ENCODE peak calls at places on chromosomes 16 and 17, in six cellular contexts. One of them, this sample, is unnamed.

GRCh38 chr17:77521076-77521475 is 380.3 kb downstream of the SEC14L1 start:
- DNase-seq in myocyte: no peak
- DNase-seq in nucleus accumbens: no peak
- DNase-seq in AG04450: no peak
- DNase-seq in NCI-H1105 treated with DMSO at 0.1 percent for 48 hours: no peak
- DNase-seq in stimulated activated CD4-positive, alpha-beta T cell treated with anti-CD3 and anti-CD28 coated beads, Interleukin-4, amount 100 ng/mL, for 24 hours: no peak
- DNase-seq in this sample: no peak

GRCh38 chr17:8475227-8475626 is 39.5 kb downstream of the NDEL1 start:
- DNase-seq in nucleus accumbens: no peak
- DNase-seq in myocyte: no peak
- DNase-seq in AG04450: no peak
- DNase-seq in NCI-H1105 treated with DMSO at 0.1 percent for 48 hours: no peak
- DNase-seq in stimulated activated CD4-positive, alpha-beta T cell treated with anti-CD3 and anti-CD28 coated beads, Interleukin-4, amount 100 ng/mL, for 24 hours: no peak
- DNase-seq in this sample: no peak

GRCh38 chr17:19377602-19378415 is 489 bp upstream of the MAPK7 start:
- DNase-seq in nucleus accumbens: peak
- DNase-seq in NCI-H1105 treated with DMSO at 0.1 percent for 48 hours: peak
- DNase-seq in AG04450: peak
- DNase-seq in stimulated activated CD4-positive, alpha-beta T cell treated with anti-CD3 and anti-CD28 coated beads, Interleukin-4, amount 100 ng/mL, for 24 hours: peak
- DNase-seq in myocyte: peak
- DNase-seq in this sample: peak

GRCh38 chr16:82329504-82330192 is 159.6 kb upstream of the MPHOSPH6 start:
- DNase-seq in myocyte: no peak
- DNase-seq in NCI-H1105 treated with DMSO at 0.1 percent for 48 hours: peak
- DNase-seq in AG04450: no peak
- DNase-seq in stimulated activated CD4-positive, alpha-beta T cell treated with anti-CD3 and anti-CD28 coated beads, Interleukin-4, amount 100 ng/mL, for 24 hours: no peak
- DNase-seq in nucleus accumbens: no peak
- DNase-seq in this sample: peak

GRCh38 chr17:6870841-6871240 is 39.3 kb upstream of the TEKT1 start:
- DNase-seq in stimulated activated CD4-positive, alpha-beta T cell treated with anti-CD3 and anti-CD28 coated beads, Interleukin-4, amount 100 ng/mL, for 24 hours: no peak
- DNase-seq in AG04450: no peak
- DNase-seq in NCI-H1105 treated with DMSO at 0.1 percent for 48 hours: no peak
- DNase-seq in nucleus accumbens: no peak
- DNase-seq in myocyte: no peak
- DNase-seq in this sample: no peak

GRCh38 chr17:78223061-78223460 is 8.4 kb upstream of the TMEM235 start:
- DNase-seq in AG04450: no peak
- DNase-seq in nucleus accumbens: no peak
- DNase-seq in NCI-H1105 treated with DMSO at 0.1 percent for 48 hours: no peak
- DNase-seq in myocyte: no peak
- DNase-seq in stimulated activated CD4-positive, alpha-beta T cell treated with anti-CD3 and anti-CD28 coated beads, Interleukin-4, amount 100 ng/mL, for 24 hours: no peak
- DNase-seq in this sample: no peak

GRCh38 chr16:90019543-90020259 is 445 bp upstream of the DBNDD1 start:
- DNase-seq in nucleus accumbens: no peak
- DNase-seq in AG04450: peak
- DNase-seq in NCI-H1105 treated with DMSO at 0.1 percent for 48 hours: peak
- DNase-seq in myocyte: no peak
- DNase-seq in stimulated activated CD4-positive, alpha-beta T cell treated with anti-CD3 and anti-CD28 coated beads, Interleukin-4, amount 100 ng/mL, for 24 hours: peak
- DNase-seq in this sample: no peak

GRCh38 chr17:73667184-73667959 is 23.1 kb upstream of the SDK2 start:
- DNase-seq in stimulated activated CD4-positive, alpha-beta T cell treated with anti-CD3 and anti-CD28 coated beads, Interleukin-4, amount 100 ng/mL, for 24 hours: no peak
- DNase-seq in nucleus accumbens: no peak
- DNase-seq in NCI-H1105 treated with DMSO at 0.1 percent for 48 hours: no peak
- DNase-seq in myocyte: no peak
- DNase-seq in AG04450: no peak
- DNase-seq in this sample: no peak

GRCh38 chr17:77708049-77708448 is 250.5 kb upstream of the TNRC6C start:
- DNase-seq in AG04450: no peak
- DNase-seq in stimulated activated CD4-positive, alpha-beta T cell treated with anti-CD3 and anti-CD28 coated beads, Interleukin-4, amount 100 ng/mL, for 24 hours: no peak
- DNase-seq in nucleus accumbens: no peak
- DNase-seq in NCI-H1105 treated with DMSO at 0.1 percent for 48 hours: no peak
- DNase-seq in myocyte: no peak
- DNase-seq in this sample: no peak

GRCh38 chr16:75566889-75567255 is 693 bp downstream of the GABARAPL2 start:
- DNase-seq in stimulated activated CD4-positive, alpha-beta T cell treated with anti-CD3 and anti-CD28 coated beads, Interleukin-4, amount 100 ng/mL, for 24 hours: peak
- DNase-seq in nucleus accumbens: no peak
- DNase-seq in NCI-H1105 treated with DMSO at 0.1 percent for 48 hours: no peak
- DNase-seq in myocyte: no peak
- DNase-seq in AG04450: no peak
- DNase-seq in this sample: no peak

GRCh38 chr16:86575754-86576557 is 2.4 kb upstream of the FOXL1 start:
- DNase-seq in myocyte: peak
- DNase-seq in NCI-H1105 treated with DMSO at 0.1 percent for 48 hours: peak
- DNase-seq in nucleus accumbens: no peak
- DNase-seq in AG04450: peak
- DNase-seq in stimulated activated CD4-positive, alpha-beta T cell treated with anti-CD3 and anti-CD28 coated beads, Interleukin-4, amount 100 ng/mL, for 24 hours: peak
- DNase-seq in this sample: no peak

GRCh38 chr16:46854846-46855245 is 23.9 kb upstream of the C16orf87 start:
- DNase-seq in nucleus accumbens: no peak
- DNase-seq in NCI-H1105 treated with DMSO at 0.1 percent for 48 hours: no peak
- DNase-seq in stimulated activated CD4-positive, alpha-beta T cell treated with anti-CD3 and anti-CD28 coated beads, Interleukin-4, amount 100 ng/mL, for 24 hours: no peak
- DNase-seq in AG04450: no peak
- DNase-seq in myocyte: no peak
- DNase-seq in this sample: no peak

GRCh38 chr17:71639865-71640264 is 481.0 kb upstream of the SOX9 start:
- DNase-seq in myocyte: no peak
- DNase-seq in stimulated activated CD4-positive, alpha-beta T cell treated with anti-CD3 and anti-CD28 coated beads, Interleukin-4, amount 100 ng/mL, for 24 hours: no peak
- DNase-seq in nucleus accumbens: no peak
- DNase-seq in AG04450: no peak
- DNase-seq in NCI-H1105 treated with DMSO at 0.1 percent for 48 hours: no peak
- DNase-seq in this sample: no peak

GRCh38 chr17:76088041-76088867 is 9.3 kb downstream of the ZACN start:
- DNase-seq in nucleus accumbens: no peak
- DNase-seq in myocyte: no peak
- DNase-seq in stimulated activated CD4-positive, alpha-beta T cell treated with anti-CD3 and anti-CD28 coated beads, Interleukin-4, amount 100 ng/mL, for 24 hours: no peak
- DNase-seq in AG04450: no peak
- DNase-seq in NCI-H1105 treated with DMSO at 0.1 percent for 48 hours: no peak
- DNase-seq in this sample: no peak

GRCh38 chr17:81863123-81863675 is 2.9 kb upstream of the P4HB start:
- DNase-seq in NCI-H1105 treated with DMSO at 0.1 percent for 48 hours: no peak
- DNase-seq in nucleus accumbens: no peak
- DNase-seq in AG04450: no peak
- DNase-seq in stimulated activated CD4-positive, alpha-beta T cell treated with anti-CD3 and anti-CD28 coated beads, Interleukin-4, amount 100 ng/mL, for 24 hours: no peak
- DNase-seq in myocyte: no peak
- DNase-seq in this sample: no peak

GRCh38 chr17:73932216-73932749 is 271.2 kb upstream of the RPL38 start:
- DNase-seq in AG04450: no peak
- DNase-seq in NCI-H1105 treated with DMSO at 0.1 percent for 48 hours: no peak
- DNase-seq in myocyte: no peak
- DNase-seq in stimulated activated CD4-positive, alpha-beta T cell treated with anti-CD3 and anti-CD28 coated beads, Interleukin-4, amount 100 ng/mL, for 24 hours: no peak
- DNase-seq in nucleus accumbens: no peak
- DNase-seq in this sample: no peak

GRCh38 chr16:2603165-2604015 is 65.6 kb downstream of the PDPK1 start:
- DNase-seq in stimulated activated CD4-positive, alpha-beta T cell treated with anti-CD3 and anti-CD28 coated beads, Interleukin-4, amount 100 ng/mL, for 24 hours: peak
- DNase-seq in nucleus accumbens: peak
- DNase-seq in AG04450: peak
- DNase-seq in NCI-H1105 treated with DMSO at 0.1 percent for 48 hours: peak
- DNase-seq in myocyte: peak
- DNase-seq in this sample: peak

GRCh38 chr17:56514264-56514663 is 79.2 kb upstream of the NOG start:
- DNase-seq in AG04450: no peak
- DNase-seq in myocyte: no peak
- DNase-seq in stimulated activated CD4-positive, alpha-beta T cell treated with anti-CD3 and anti-CD28 coated beads, Interleukin-4, amount 100 ng/mL, for 24 hours: no peak
- DNase-seq in nucleus accumbens: no peak
- DNase-seq in NCI-H1105 treated with DMSO at 0.1 percent for 48 hours: no peak
- DNase-seq in this sample: no peak

This sample was measured in substantia nigra.